ENCODE peak calls at places on chromosomes 5 and 9, in four cellular contexts. D is SK-N-SH, A is HepG2, Z is WTC11. R is an unnamed sample.

GRCh38 chr5:156892223-156892622 is 42.1 kb downstream of the PPP1R2B start:
- DNase-seq in Z (no peak), D (no peak), A (no peak), R (no peak)

GRCh38 chr9:1005043-1005667 is 28.7 kb downstream of the DMRT3 start:
- DNase-seq in D (peak; percentile 24), Z (peak; percentile 29), A (peak; percentile 47), R (peak; percentile 36)

GRCh38 chr5:169426674-169427250 is 125.8 kb upstream of the SLIT3 start:
- DNase-seq in Z (peak; percentile 37), A (no peak), D (no peak), R (no peak)

GRCh38 chr9:96615421-96615820 is 4.2 kb downstream of the CDC14B start:
- DNase-seq in D (no peak), A (no peak), Z (no peak), R (no peak)

GRCh38 chr9:89887286-89887685 is 282.5 kb downstream of the GADD45G start:
- DNase-seq in A (no peak), Z (no peak), D (no peak), R (no peak)

GRCh38 chr9:19925674-19926503 is 137.1 kb upstream of the SLC24A2 start:
- DNase-seq in A (peak; percentile 55), D (peak; percentile 77), Z (peak; percentile 83), R (peak; percentile 61)

GRCh38 chr9:16243798-16244197 is 626.7 kb downstream of the BNC2 start:
- DNase-seq in D (no peak), Z (no peak), A (no peak), R (no peak)

GRCh38 chr5:50874277-50874984 is 208.0 kb downstream of the PARP8 start:
- DNase-seq in Z (no peak), D (no peak), A (no peak), R (no peak)

GRCh38 chr5:41527201-41527779 is 16.9 kb upstream of the PLCXD3 start:
- DNase-seq in D (no peak), A (no peak), Z (no peak), R (no peak)

GRCh38 chr9:112535364-112535763 is 48.7 kb downstream of the KIAA1958 start:
- DNase-seq in D (no peak), A (no peak), Z (no peak), R (no peak)

GRCh38 chr9:97564291-97565175 is 63.1 kb downstream of the TMOD1 start:
- DNase-seq in A (no peak), D (peak; percentile 83), Z (no peak), R (no peak)

GRCh38 chr5:78627175-78627574 is 21.4 kb downstream of the LHFPL2 start:
- DNase-seq in Z (no peak), A (no peak), D (no peak), R (peak; percentile 32)

GRCh38 chr5:145101246-145101645 is 733.9 kb downstream of the PRELID2 start:
- DNase-seq in A (peak; percentile 2), D (no peak), Z (no peak), R (no peak)

GRCh38 chr5:125422342-125422741 is 675.9 kb upstream of the ZNF608 start:
- DNase-seq in Z (peak; percentile 45), A (no peak), D (no peak), R (no peak)

GRCh38 chr5:67476995-67477394 is 280.4 kb upstream of the CD180 start:
- DNase-seq in Z (no peak), A (no peak), D (no peak), R (no peak)

GRCh38 chr5:160467555-160468418 is 46.1 kb downstream of the PTTG1 start:
- DNase-seq in Z (peak; percentile 57), A (peak; percentile 97), D (peak; percentile 16), R (no peak)

GRCh38 chr5:65480306-65480865 is 1.3 kb downstream of the ADAMTS6 start:
- DNase-seq in Z (no peak), A (peak; percentile 73), D (peak; percentile 34), R (peak; percentile 69)

GRCh38 chr9:2662496-2662895 is 40.9 kb downstream of the VLDLR start:
- DNase-seq in Z (peak; percentile 43), D (peak; percentile 13), A (no peak), R (no peak)

GRCh38 chr9:120151149-120151548 is 428.8 kb downstream of the CDK5RAP2 start:
- DNase-seq in Z (no peak), A (no peak), D (no peak), R (no peak)

GRCh38 chr5:136399512-136399911 is 34.2 kb upstream of the TRPC7 start:
- DNase-seq in Z (no peak), A (no peak), D (no peak), R (no peak)
- TF ChIP-seq FOXJ3 in Z (no peak), A (no peak), D (no peak), R (no peak)

DNA sequence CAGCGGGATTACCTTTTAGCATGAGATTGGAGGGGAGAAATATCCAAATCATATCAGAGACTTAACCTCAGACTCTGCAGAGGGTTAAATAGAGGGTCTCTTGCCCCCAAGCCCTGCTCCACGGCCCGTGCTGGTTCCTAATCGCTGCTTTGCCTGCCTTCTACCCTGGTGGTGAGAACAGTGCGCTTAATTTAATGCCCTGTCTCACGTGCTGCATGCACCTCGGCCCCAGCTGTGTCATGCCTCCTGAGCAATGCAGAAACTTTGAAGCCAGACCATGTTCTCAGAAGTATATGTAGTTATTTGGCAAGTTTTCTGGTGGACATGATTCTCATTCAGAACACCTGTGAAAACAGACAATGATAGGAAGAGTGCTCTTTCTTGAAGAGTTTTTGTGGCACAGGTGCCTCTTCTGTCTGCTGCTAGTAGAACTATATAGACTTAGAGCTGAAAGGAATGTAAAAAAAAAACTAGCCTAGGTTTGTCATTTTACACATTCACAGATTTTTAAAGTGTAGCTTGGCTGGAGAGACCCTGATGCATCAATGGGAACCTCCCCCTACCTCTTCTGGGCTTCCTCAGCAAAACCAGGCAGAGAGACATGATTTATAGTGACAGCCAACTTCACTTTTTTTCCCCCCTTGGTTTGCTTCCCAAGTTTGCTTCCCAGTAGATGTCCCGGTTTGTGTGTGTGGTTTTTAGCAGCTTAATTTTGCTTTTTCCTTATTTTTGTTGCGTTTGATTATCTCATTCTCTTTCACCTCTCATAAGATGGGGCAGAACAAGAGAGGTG is 1.6 kb downstream of the OTULIN start:
- DNase-seq in D (peak; percentile 39), Z (no peak), A (peak; percentile 41), R (no peak)
- TF ChIP-seq FOXJ3 in D (no peak), Z (no peak), A (no peak), R (no peak)

DNA sequence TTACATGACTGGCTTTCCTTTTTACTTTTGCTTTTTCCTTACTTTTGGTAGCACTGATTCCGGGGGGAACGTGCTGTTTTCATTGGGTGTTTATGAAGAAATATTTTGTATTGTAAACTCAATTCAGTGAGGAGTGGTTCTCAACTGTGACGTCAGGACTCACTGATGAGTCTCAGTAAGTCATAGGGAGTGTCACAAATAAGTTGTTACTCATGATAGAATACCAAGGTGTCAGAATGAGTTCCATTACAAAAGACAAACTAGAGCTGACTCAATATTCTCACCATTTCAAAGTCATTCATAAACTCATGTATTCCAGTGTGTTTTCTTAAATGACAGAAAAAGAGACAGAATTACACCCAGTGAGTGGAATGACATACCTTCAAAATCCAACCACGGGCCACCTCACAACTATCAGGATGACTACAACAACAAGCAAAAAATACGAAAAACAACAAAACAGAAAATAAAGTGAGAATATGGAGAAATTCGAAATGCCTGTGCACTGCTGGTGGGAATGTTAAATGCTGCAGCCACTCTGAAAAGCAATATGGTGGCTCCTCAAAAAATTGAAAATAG is 321.5 kb downstream of the ENC1 start:
- DNase-seq in Z (no peak), D (no peak), A (no peak), R (no peak)
- TF ChIP-seq FOXJ3 in Z (no peak), D (no peak), A (no peak), R (no peak)

DNA sequence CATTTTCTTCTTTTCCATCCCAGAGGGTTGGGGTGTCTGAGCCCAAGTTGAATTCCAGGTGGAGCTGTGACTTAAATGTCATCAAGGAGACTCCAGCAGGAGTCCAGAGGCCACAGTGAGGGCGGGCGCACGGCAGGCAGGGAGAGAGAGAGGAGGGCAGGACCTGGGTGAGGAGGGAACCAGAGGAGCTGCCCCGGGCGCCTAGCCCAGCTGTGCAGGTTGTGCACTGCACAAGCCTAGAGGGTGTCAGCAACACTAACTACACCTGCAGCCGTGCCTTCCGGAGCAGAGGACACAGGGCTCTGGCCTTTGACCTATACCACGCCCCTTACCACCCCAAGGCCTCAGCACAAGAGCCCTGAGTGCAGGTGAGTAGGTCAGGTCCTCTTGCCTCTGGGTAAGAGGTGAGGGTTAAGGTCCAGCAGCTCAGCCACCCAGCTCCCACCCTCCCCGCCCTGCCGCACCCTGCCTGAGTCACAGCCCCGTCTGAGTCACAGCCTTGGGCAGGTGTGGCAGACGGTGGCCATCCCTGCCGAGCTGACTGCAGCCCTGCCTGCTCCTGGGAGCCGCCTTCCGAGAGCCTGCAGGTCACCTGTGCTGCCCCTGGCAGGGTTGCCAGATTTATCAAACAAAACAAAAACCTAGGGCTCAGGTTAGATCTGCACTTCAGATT is 6.4 kb upstream of the AGPAT2 start:
- DNase-seq in D (no peak), A (peak; percentile 63), Z (no peak), R (peak; percentile 79)
- TF ChIP-seq FOXJ3 in D (no peak), A (no peak), Z (no peak), R (no peak)

GRCh38 chr9:29514336-29514735 is 1941.1 kb upstream of the C9orf72 start:
- DNase-seq in A (no peak), Z (peak; percentile 49), D (no peak), R (no peak)
- TF ChIP-seq FOXJ3 in A (no peak), Z (no peak), D (no peak), R (no peak)

GRCh38 chr5:137283801-137284200 is 215.3 kb downstream of the SPOCK1 start:
- DNase-seq in A (no peak), Z (no peak), D (no peak), R (no peak)
- TF ChIP-seq FOXJ3 in A (no peak), Z (no peak), D (no peak), R (no peak)

DNA sequence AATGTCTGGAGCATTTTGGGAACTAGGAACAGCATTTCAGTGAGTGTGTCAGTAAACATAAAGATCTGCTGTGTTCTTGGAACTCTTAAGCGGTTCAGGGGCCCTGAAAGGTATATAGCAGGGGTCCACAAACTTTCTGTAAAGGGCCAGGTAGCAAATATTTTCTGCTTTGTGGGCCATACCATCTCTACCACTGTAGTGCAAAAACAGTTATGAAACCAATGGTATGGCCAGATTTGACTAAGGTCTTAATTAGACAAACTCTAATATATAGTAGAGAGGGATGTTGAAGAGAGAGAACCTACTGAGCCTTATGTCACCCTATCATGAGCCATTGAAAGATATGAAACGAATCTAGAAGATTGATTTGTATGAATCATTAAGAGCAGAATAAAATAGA is 5.3 kb downstream of the TNPO1 start:
- DNase-seq in Z (no peak), A (no peak), D (no peak), R (no peak)
- TF ChIP-seq FOXJ3 in Z (no peak), A (no peak), D (no peak), R (no peak)

GRCh38 chr5:177362102-177362868 is 4.6 kb downstream of the RGS14 start:
- DNase-seq in D (no peak), Z (no peak), A (no peak), R (no peak)
- TF ChIP-seq FOXJ3 in D (no peak), Z (no peak), A (no peak), R (no peak)

GRCh38 chr9:74951107-74951720 is 1.5 kb downstream of the C9orf40 start:
- DNase-seq in D (no peak), A (no peak), Z (no peak), R (no peak)
- TF ChIP-seq FOXJ3 in D (no peak), A (no peak), Z (no peak), R (no peak)

DNA sequence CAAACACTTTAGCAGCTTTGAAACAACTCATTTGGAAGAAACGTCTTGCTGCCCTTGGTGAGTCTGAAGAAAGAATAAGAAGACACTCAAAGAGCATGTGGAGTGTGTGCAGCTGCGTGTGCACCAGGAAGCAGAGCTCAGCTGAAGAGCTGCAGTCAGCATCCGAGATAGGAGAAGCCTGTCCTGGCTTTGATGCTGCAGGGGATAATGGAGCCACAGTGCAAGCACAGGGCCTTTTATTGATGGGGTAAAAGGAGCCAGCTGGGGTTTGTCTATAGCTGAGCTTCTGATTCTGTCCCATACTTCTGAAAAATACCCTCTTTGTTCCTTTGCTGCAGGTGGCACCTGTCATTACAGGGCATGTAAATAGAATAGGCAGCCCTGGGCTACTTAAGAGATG is 375.7 kb upstream of the ZNF462 start:
- DNase-seq in D (peak; percentile 17), A (no peak), Z (no peak), R (no peak)
- TF ChIP-seq FOXJ3 in D (no peak), A (no peak), Z (no peak), R (no peak)

R was measured in K562.